ENCODE peak calls at places on chromosomes 12 and 14, in seven cellular contexts. G is GM19239; O is CD8-positive, alpha-beta T cell; H is EH; D is COR-L47; N is stomach; A is fibroblast of the conjunctiva. E is an unnamed sample.

GRCh38 chr12:102021540-102022246 is 40.1 kb downstream of the WASHC3 start:
- DNase-seq in G (no peak), O (no peak), H (peak), D (no peak), N (no peak), A (no peak), E (no peak)

GRCh38 chr14:88488081-88488480 is 66.7 kb downstream of the PTPN21 start:
- DNase-seq in G (no peak), O (no peak), H (no peak), D (no peak), N (peak), A (no peak), E (no peak)

GRCh38 chr14:100649173-100649519 is 61.9 kb upstream of the BEGAIN start:
- DNase-seq in G (no peak), O (no peak), H (peak), D (no peak), N (no peak), A (peak), E (no peak)

GRCh38 chr12:102806110-102806509 is 110.9 kb downstream of the PAH start:
- DNase-seq in G (no peak), O (no peak), H (no peak), D (peak), N (no peak), A (no peak), E (no peak)

GRCh38 chr14:68558096-68558495 is 234.8 kb downstream of the ZFP36L1 start:
- DNase-seq in G (no peak), O (no peak), H (no peak), D (no peak), N (no peak), A (no peak), E (no peak)

GRCh38 chr12:3563966-3564365 is 73.0 kb downstream of the PRMT8 start:
- DNase-seq in G (no peak), O (no peak), H (no peak), D (no peak), N (no peak), A (no peak), E (no peak)

GRCh38 chr12:101823891-101824290 is 6.9 kb downstream of the GNPTAB start:
- DNase-seq in G (peak), O (peak), H (peak), D (peak), N (peak), A (no peak), E (peak)

GRCh38 chr12:26028953-26029740 is 70.7 kb downstream of the RASSF8 start:
- DNase-seq in G (peak), O (no peak), H (peak), D (no peak), N (no peak), A (no peak), E (peak)

GRCh38 chr14:68779761-68780323 is 13.0 kb downstream of the ZFP36L1 start:
- DNase-seq in G (no peak), O (no peak), H (peak), D (no peak), N (peak), A (no peak), E (no peak)

GRCh38 chr12:102197789-102198188 is at the start of gene PMCH:
- DNase-seq in G (no peak), O (no peak), H (peak), D (no peak), N (no peak), A (no peak), E (no peak)

E was measured in adrenal gland.